ENCODE peak calls at places on chromosome 16, in nine cellular contexts. B is HCT116, T is AG09319, N is non-pigmented ciliary epithelial cell, Q is posterior vena cava, R is D341Med, E is fibroblast of mammary gland, I is GM23248, D is nephron progenitor cell. V is an unnamed sample.

GRCh38 chr16:84648595-84649510 is 542 bp downstream of the KLHL36 start:
- DNase-seq in B (no peak), T (no peak), N (no peak), Q (peak), R (peak), E (no peak), I (peak), D (peak), V (no peak)

GRCh38 chr16:67242138-67242730 is 5.0 kb downstream of the FHOD1 start:
- DNase-seq in B (no peak), T (no peak), N (no peak), Q (no peak), R (no peak), E (no peak), I (no peak), D (no peak), V (no peak)

GRCh38 chr16:85415196-85415988 is 197.7 kb upstream of the GSE1 start:
- DNase-seq in B (no peak), T (no peak), N (no peak), Q (peak), R (no peak), E (no peak), I (no peak), D (peak), V (no peak)

GRCh38 chr16:66402591-66403230 is 24.4 kb upstream of the BEAN1 start:
- DNase-seq in B (no peak), T (no peak), N (no peak), Q (no peak), R (no peak), E (no peak), I (no peak), D (no peak), V (no peak)

GRCh38 chr16:57628008-57628781 is at the start of gene ADGRG1:
- DNase-seq in B (peak), T (peak), N (peak), Q (peak), R (no peak), E (peak), I (peak), D (peak), V (peak)

GRCh38 chr16:28192811-28193529 is 18.8 kb downstream of the XPO6 start:
- DNase-seq in B (no peak), T (no peak), N (no peak), Q (no peak), R (no peak), E (no peak), I (no peak), D (no peak), V (no peak)

GRCh38 chr16:11118479-11118878 is 137.5 kb downstream of the SOCS1 start:
- DNase-seq in B (no peak), T (no peak), N (no peak), Q (no peak), R (no peak), E (no peak), I (peak), D (no peak), V (no peak)

GRCh38 chr16:57736419-57737281 is 1.1 kb downstream of the KATNB1 start:
- DNase-seq in B (no peak), T (peak), N (peak), Q (no peak), R (no peak), E (peak), I (peak), D (peak), V (peak)

GRCh38 chr16:74865922-74866598 is 91.4 kb upstream of the FA2H start:
- DNase-seq in B (no peak), T (no peak), N (no peak), Q (no peak), R (no peak), E (peak), I (peak), D (peak), V (no peak)

GRCh38 chr16:25959216-25959615 is 267.5 kb downstream of the HS3ST4 start:
- DNase-seq in B (no peak), T (no peak), N (no peak), Q (no peak), R (no peak), E (no peak), I (no peak), D (no peak), V (no peak)

GRCh38 chr16:3720418-3720817 is 3.1 kb upstream of the TRAP1 start:
- DNase-seq in B (no peak), T (no peak), N (no peak), Q (no peak), R (no peak), E (no peak), I (no peak), D (no peak), V (no peak)

GRCh38 chr16:86566966-86567700 is 504 bp downstream of the FOXC2 start:
- DNase-seq in B (no peak), T (peak), N (no peak), Q (peak), R (no peak), E (peak), I (peak), D (peak), V (peak)

GRCh38 chr16:89115216-89115949 is 21.7 kb downstream of the ACSF3 start:
- DNase-seq in B (no peak), T (no peak), N (no peak), Q (peak), R (no peak), E (peak), I (no peak), D (no peak), V (no peak)